ENCODE peak calls at places on chromosomes 2 and 18, in six cellular contexts. G is WTC11; D is NCI-H1436; W is stimulated activated CD8-positive, alpha-beta memory T cell treated with anti-CD3 and anti-CD28 coated beads, Interleukin-12 subunit alpha, Interleukin-12 subunit beta, amount 100 ng/mL, for 4 hours; K is stromal cell of bone marrow; Q is endodermal cell. S is an unnamed sample.

GRCh38 chr18:77103991-77104521 is 28.5 kb downstream of the MBP start:
- DNase-seq in G (no peak), D (no peak), W (no peak), K (no peak), Q (no peak), S (no peak)

GRCh38 chr2:231877533-231878456 is 48.4 kb downstream of the NPPC start:
- DNase-seq in G (no peak), D (no peak), W (no peak), K (no peak), Q (peak; percentile 39), S (no peak)

GRCh38 chr2:46985512-46985911 is 69.9 kb upstream of the MCFD2 start:
- DNase-seq in G (no peak), D (no peak), W (no peak), K (no peak), Q (no peak), S (no peak)

GRCh38 chr2:240789501-240790369 is 30.3 kb downstream of the KIF1A start:
- DNase-seq in G (no peak), D (no peak), W (no peak), K (no peak), Q (no peak), S (no peak)

GRCh38 chr2:46144133-46144800 is 152.9 kb upstream of the EPAS1 start:
- DNase-seq in G (no peak), D (no peak), W (no peak), K (no peak), Q (no peak), S (no peak)

GRCh38 chr2:231583982-231584381 is 8.7 kb upstream of the TEX44 start:
- DNase-seq in G (peak; percentile 44), D (no peak), W (no peak), K (no peak), Q (peak; percentile 80), S (no peak)

GRCh38 chr2:240811346-240812300 is 8.4 kb downstream of the KIF1A start:
- DNase-seq in G (no peak), D (no peak), W (no peak), K (no peak), Q (peak; percentile 28), S (no peak)

GRCh38 chr2:111691164-111691895 is 192.7 kb downstream of the ANAPC1 start:
- DNase-seq in G (no peak), D (no peak), W (no peak), K (no peak), Q (no peak), S (no peak)

GRCh38 chr18:23725827-23726661 is 36.8 kb downstream of the LAMA3 start:
- DNase-seq in G (no peak), D (no peak), W (no peak), K (no peak), Q (no peak), S (no peak)

GRCh38 chr2:36287363-36288275 is 68.0 kb upstream of the CRIM1 start:
- DNase-seq in G (no peak), D (no peak), W (no peak), K (no peak), Q (no peak), S (no peak)

S was measured in endothelial cell.